ENCODE peak calls at places on chromosomes 6 and 20, in four cellular contexts. X is CD8-positive, alpha-beta T cell; R is aorta; P is H9. Z is an unnamed sample. For H3K4me1, the result is how much of the 10 kb centered on the place peaks cover.

GRCh38 chr6:43120938-43121913 is 45.1 kb downstream of the PTK7 start:
- DNase-seq in X (no peak), R (peak), P (no peak), Z (peak)

GRCh38 chr6:158639056-158639455 is 5.5 kb downstream of the DYNLT1 start:
- DNase-seq in X (no peak), R (no peak), P (no peak), Z (no peak)

GRCh38 chr6:150535818-150536220 is 63.9 kb upstream of the PLEKHG1 start:
- DNase-seq in X (no peak), R (no peak), P (no peak), Z (no peak)

GRCh38 chr6:44297063-44298038 is 15.8 kb downstream of the AARS2 start:
- DNase-seq in X (peak), R (no peak), P (peak), Z (peak)

GRCh38 chr20:20465259-20465658 is 97.4 kb downstream of the INSM1 start:
- DNase-seq in X (no peak), R (no peak), P (peak), Z (no peak)

GRCh38 chr6:139699335-139699734 is 324.9 kb upstream of the CITED2 start:
- DNase-seq in X (no peak), R (no peak), P (no peak), Z (no peak)

GRCh38 chr20:49814057-49814675 is 1.5 kb downstream of the SLC9A8 start:
- DNase-seq in X (no peak), R (no peak), P (no peak), Z (no peak)

GRCh38 chr6:46932526-46932925 is 10.8 kb upstream of the ADGRF5 start:
- DNase-seq in X (no peak), R (no peak), P (no peak), Z (no peak)

GRCh38 chr6:103983860-103984259 is 875.9 kb downstream of the HACE1 start:
- DNase-seq in X (no peak), R (no peak), P (no peak), Z (no peak)

GRCh38 chr6:74979065-74979766 is 226.6 kb downstream of the COL12A1 start:
- DNase-seq in X (no peak), R (no peak), P (no peak), Z (no peak)

GRCh38 chr6:25175216-25175615 is 104.0 kb upstream of the CARMIL1 start:
- DNase-seq in X (no peak), R (no peak), P (no peak), Z (no peak)

GRCh38 chr6:139888691-139889122 is 514.3 kb upstream of the CITED2 start:
- DNase-seq in X (no peak), R (no peak), P (peak), Z (no peak)

GRCh38 chr6:155174576-155175174 is 89.1 kb upstream of the CLDN20 start:
- DNase-seq in X (peak), R (peak), P (peak), Z (no peak)

GRCh38 chr6:7137335-7138106 is 29.8 kb downstream of the RREB1 start:
- DNase-seq in X (peak), R (peak), P (peak), Z (peak)

GRCh38 chr6:156775717-156776116 is 1.5 kb upstream of the ARID1B start:
- DNase-seq in X (no peak), R (no peak), P (no peak), Z (no peak)

GRCh38 chr6:56899753-56900152 is 55.2 kb upstream of the BEND6 start:
- DNase-seq in X (no peak), R (no peak), P (no peak), Z (no peak)

GRCh38 chr6:166277021-166277420 is 31.2 kb downstream of the PRR18 start:
- DNase-seq in X (no peak), R (no peak), P (no peak), Z (no peak)

GRCh38 chr6:56348578-56348977 is 101.2 kb upstream of the COL21A1 start:
- DNase-seq in X (no peak), R (no peak), P (no peak), Z (no peak)

GRCh38 chr6:68468244-68468884 is 166.7 kb upstream of the ADGRB3 start:
- DNase-seq in X (no peak), R (no peak), P (peak), Z (no peak)

GRCh38 chr6:338815-339262 is 46.6 kb downstream of the DUSP22 start:
- DNase-seq in X (no peak), R (no peak), P (no peak), Z (no peak)

GRCh38 chr6:89895273-89895874 is 1.1 kb downstream of the GJA10 start:
- DNase-seq in X (no peak), R (no peak), P (peak), Z (no peak)

GRCh38 chr20:54267510-54268003 is 59.7 kb downstream of the PFDN4 start:
- DNase-seq in X (no peak), R (peak), P (peak), Z (no peak)

GRCh38 chr6:134028438-134028837 is 24.0 kb downstream of the SLC2A12 start:
- DNase-seq in X (no peak), R (no peak), P (no peak), Z (no peak)

GRCh38 chr6:16802071-16802470 is 40.8 kb upstream of the ATXN1 start:
- DNase-seq in X (no peak), R (no peak), P (no peak), Z (no peak)

GRCh38 chr6:42045538-42046460 is 4.5 kb upstream of the TAF8 start:
- DNase-seq in X (peak), R (peak), P (peak), Z (peak)

GRCh38 chr6:43496370-43497128 is 13.6 kb downstream of the LRRC73 start:
- DNase-seq in X (no peak), R (peak), P (peak), Z (no peak)

GRCh38 chr6:157392927-157393666 is 12.1 kb downstream of the ZDHHC14 start:
- DNase-seq in X (no peak), R (no peak), P (no peak), Z (no peak)

GRCh38 chr6:33053230-33053629 is 20.2 kb downstream of the HLA-DPA1 start:
- DNase-seq in X (no peak), R (no peak), P (no peak), Z (no peak)

DNA sequence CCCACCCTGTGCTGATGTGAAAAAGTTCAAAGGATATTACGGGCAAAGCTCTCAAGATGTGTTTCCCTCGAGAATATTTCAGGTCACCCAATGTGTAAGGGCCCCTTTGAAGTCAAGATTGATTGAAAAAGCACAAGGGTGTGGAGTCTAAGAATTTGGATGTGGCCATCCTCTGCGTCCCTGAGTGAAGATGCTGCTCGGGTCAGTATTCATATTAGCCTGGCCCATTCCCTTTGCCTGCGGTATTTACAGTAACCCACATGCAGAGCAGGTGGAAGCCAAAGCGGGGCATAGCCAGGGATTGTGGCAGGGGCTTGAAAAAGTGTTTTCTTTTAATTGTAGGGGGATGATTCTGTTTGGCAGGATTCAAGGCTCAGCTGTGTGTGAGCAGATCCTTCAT is 211.0 kb downstream of the TSHZ2 start:
- DNase-seq in X (no peak), R (no peak), P (no peak), Z (no peak)
- H3K27ac ChIP-seq in X (no peak), R (no peak), P (no peak), Z (no peak)

GRCh38 chr20:14859627-14860026 is 522.2 kb upstream of the FLRT3 start:
- DNase-seq in X (no peak), R (no peak), P (no peak), Z (no peak)
- H3K4me1 ChIP-seq in X (under half), R (under half), P (under half), Z (under half)

GRCh38 chr6:15691250-15691869 is 28.5 kb upstream of the DTNBP1 start:
- DNase-seq in X (peak), R (peak), P (peak), Z (peak)
- H3K27ac ChIP-seq in X (no peak), R (no peak), P (no peak), Z (no peak)

DNA sequence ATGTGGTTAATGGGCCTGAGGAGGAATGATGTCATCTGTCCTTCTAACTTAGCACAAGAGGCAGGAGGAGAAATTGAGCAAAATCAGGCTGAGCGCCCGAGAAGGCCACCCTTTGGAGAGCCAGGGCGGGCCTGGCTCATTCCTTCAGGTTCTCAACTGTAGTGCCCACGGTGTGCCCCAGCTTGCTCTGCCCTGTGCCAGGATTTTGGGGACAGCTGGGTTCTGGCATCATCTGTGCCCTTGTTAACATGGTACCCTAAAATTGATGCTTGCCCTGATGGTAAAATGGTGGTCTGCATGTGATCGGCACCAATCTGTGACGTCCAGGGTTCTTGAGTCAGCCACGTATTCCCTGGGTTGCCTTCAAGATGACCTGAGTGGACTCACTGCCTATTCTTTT is 31.1 kb upstream of the APCDD1L start:
- DNase-seq in X (no peak), R (no peak), P (no peak), Z (no peak)
- H3K4me1 ChIP-seq in X (under half), R (under half), P (under half), Z (under half)

GRCh38 chr20:34043025-34043424 is 49.3 kb downstream of the RALY start:
- DNase-seq in X (no peak), R (no peak), P (no peak), Z (no peak)
- H3K27ac ChIP-seq in X (no peak), R (no peak), P (no peak), Z (peak)

GRCh38 chr20:844473-845225 is 11.1 kb downstream of the FAM110A start:
- DNase-seq in X (peak), R (peak), P (peak), Z (peak)

GRCh38 chr20:845967-846893 is 12.7 kb downstream of the FAM110A start:
- DNase-seq in X (no peak), R (peak), P (no peak), Z (no peak)

GRCh38 chr20:843908-844307 is 10.4 kb downstream of the FAM110A start:
- DNase-seq in X (no peak), R (peak), P (no peak), Z (no peak)

GRCh38 chr20:846894-847278 is 13.4 kb downstream of the FAM110A start:
- DNase-seq in X (peak), R (peak), P (no peak), Z (no peak)

DNA sequence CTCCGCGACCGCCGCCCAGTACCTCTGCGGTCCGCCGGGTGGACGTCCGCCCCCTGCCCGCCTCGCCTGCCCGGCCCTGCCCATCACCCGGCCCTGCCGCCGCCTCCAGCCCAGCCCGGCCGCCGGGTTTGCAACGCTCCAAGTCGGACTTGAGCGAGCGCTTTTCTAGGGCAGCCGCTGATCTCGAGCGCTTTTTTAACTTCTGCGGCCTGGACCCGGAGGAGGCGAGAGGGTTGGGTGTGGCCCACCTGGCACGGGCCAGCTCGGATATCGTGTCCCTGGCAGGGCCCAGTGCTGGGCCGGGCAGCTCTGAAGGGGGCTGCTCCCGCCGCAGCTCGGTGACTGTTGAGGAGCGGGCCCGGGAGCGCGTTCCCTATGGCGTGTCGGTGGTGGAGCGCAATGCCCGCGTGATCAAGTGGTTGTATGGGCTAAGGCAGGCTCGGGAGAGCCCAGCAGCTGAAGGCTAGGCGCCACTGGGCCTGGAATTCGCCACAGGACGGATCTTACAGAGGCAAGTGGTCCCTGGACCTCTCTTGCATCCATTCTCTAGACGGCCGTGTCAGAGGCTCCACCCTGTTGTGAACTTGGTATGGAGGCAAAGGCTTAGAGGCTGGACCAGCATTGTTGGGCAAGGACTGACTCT is 11.8 kb downstream of the FAM110A start:
- DNase-seq in X (no peak), R (no peak), P (no peak), Z (no peak)
- H3K4me1 ChIP-seq in X (half or more), R (under half), P (under half), Z (under half)

GRCh38 chr20:38166707-38167233 is 1.7 kb upstream of the TGM2 start:
- DNase-seq in X (no peak), R (no peak), P (no peak), Z (no peak)

GRCh38 chr20:38168791-38169589 is 3.9 kb upstream of the TGM2 start:
- DNase-seq in X (no peak), R (no peak), P (no peak), Z (no peak)

GRCh38 chr20:38167466-38167850 is 2.4 kb upstream of the TGM2 start:
- DNase-seq in X (no peak), R (no peak), P (no peak), Z (no peak)

GRCh38 chr20:38169636-38170035 is 4.6 kb upstream of the TGM2 start:
- DNase-seq in X (no peak), R (no peak), P (no peak), Z (no peak)

DNA sequence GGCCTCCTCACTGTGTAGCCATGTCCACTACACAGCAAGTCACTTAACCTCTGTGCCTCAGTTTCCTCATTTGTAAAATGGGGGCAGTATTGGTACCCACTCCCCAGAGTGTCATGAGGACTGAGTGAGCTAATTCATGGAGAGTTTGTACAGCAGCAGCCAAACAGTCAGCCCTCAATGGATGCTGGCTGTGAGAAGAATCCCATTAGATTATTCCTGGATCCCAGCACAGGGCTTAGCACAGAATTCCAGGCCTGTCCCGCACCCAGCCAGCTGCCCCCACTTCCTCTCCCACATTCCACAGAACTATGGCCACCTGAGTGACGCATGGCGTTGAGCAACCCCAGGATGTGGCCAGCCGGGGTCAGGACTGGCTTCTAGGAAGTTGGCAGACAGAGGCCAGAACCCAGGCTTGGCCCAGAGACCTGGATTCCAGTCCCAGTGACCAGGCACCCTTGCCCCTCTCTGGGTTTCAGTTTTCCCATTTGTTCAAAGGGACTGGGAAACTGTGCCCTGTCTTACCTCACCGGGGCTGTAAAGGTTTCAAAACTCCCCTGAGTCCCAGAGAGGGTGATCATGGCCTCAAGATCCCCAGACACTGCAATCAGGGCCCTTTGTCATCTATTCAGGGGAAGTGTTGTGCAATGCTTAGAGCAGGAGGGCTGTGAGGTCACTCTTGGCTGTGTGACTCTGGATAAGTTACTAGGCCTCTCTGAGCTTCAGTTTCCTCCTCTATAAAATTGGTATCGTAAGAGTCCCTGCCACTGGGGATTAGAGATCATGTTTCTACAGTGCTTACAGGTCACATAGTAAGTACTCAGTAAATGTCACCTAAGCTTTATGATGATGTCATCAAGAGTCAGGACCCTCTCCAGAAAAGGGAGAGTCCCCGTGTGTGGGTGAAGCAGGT is 3.0 kb upstream of the TGM2 start:
- DNase-seq in X (no peak), R (peak), P (peak), Z (peak)
- H3K27ac ChIP-seq in X (no peak), R (no peak), P (no peak), Z (peak)

Z was measured in left ventricle myocardium inferior.